ENCODE peak calls at places on chromosomes 2 and 18, in six cellular contexts. One of them, this sample, is unnamed.

GRCh38 chr18:34120294-34120693 is 104.4 kb downstream of the NOL4 start:
- DNase-seq in astrocyte of the spinal cord: no peak
- DNase-seq in cardiac fibroblast: peak; percentile 15
- DNase-seq in OCI-LY7: no peak
- DNase-seq in adrenal gland: no peak
- DNase-seq in cardiac muscle cell: no peak
- DNase-seq in this sample: no peak

GRCh38 chr2:25955036-25955435 is 27.3 kb downstream of the KIF3C start:
- DNase-seq in OCI-LY7: no peak
- DNase-seq in adrenal gland: peak; percentile 70
- DNase-seq in astrocyte of the spinal cord: no peak
- DNase-seq in cardiac fibroblast: no peak
- DNase-seq in cardiac muscle cell: no peak
- DNase-seq in this sample: no peak

GRCh38 chr2:64485961-64486360 is 32.0 kb downstream of the LGALSL start:
- DNase-seq in cardiac fibroblast: peak; percentile 31
- DNase-seq in cardiac muscle cell: peak; percentile 27
- DNase-seq in astrocyte of the spinal cord: no peak
- DNase-seq in adrenal gland: no peak
- DNase-seq in OCI-LY7: no peak
- DNase-seq in this sample: no peak

GRCh38 chr18:31659574-31660149 is 24.7 kb downstream of the B4GALT6 start:
- DNase-seq in astrocyte of the spinal cord: no peak
- DNase-seq in adrenal gland: no peak
- DNase-seq in OCI-LY7: no peak
- DNase-seq in cardiac muscle cell: no peak
- DNase-seq in cardiac fibroblast: no peak
- DNase-seq in this sample: no peak

GRCh38 chr18:46423226-46423805 is 233.7 kb downstream of the LOXHD1 start:
- DNase-seq in cardiac muscle cell: no peak
- DNase-seq in cardiac fibroblast: no peak
- DNase-seq in OCI-LY7: no peak
- DNase-seq in astrocyte of the spinal cord: no peak
- DNase-seq in adrenal gland: no peak
- DNase-seq in this sample: no peak

GRCh38 chr2:20356042-20356441 is 5.4 kb upstream of the PUM2 start:
- DNase-seq in astrocyte of the spinal cord: peak; percentile 94
- DNase-seq in adrenal gland: no peak
- DNase-seq in OCI-LY7: no peak
- DNase-seq in cardiac muscle cell: peak; percentile 73
- DNase-seq in cardiac fibroblast: peak; percentile 82
- DNase-seq in this sample: peak; percentile 75

GRCh38 chr2:8539743-8540551 is 141.9 kb upstream of the ID2 start:
- DNase-seq in cardiac muscle cell: no peak
- DNase-seq in cardiac fibroblast: no peak
- DNase-seq in adrenal gland: peak; percentile 60
- DNase-seq in OCI-LY7: no peak
- DNase-seq in astrocyte of the spinal cord: no peak
- DNase-seq in this sample: peak; percentile 46

GRCh38 chr2:190970872-190971506 is 43.0 kb downstream of the STAT1 start:
- DNase-seq in astrocyte of the spinal cord: no peak
- DNase-seq in adrenal gland: peak; percentile 39
- DNase-seq in OCI-LY7: no peak
- DNase-seq in cardiac muscle cell: no peak
- DNase-seq in cardiac fibroblast: no peak
- DNase-seq in this sample: peak; percentile 20

GRCh38 chr18:41077076-41077475 is 878.0 kb upstream of the PIK3C3 start:
- DNase-seq in cardiac muscle cell: no peak
- DNase-seq in astrocyte of the spinal cord: no peak
- DNase-seq in OCI-LY7: no peak
- DNase-seq in cardiac fibroblast: no peak
- DNase-seq in adrenal gland: no peak
- DNase-seq in this sample: no peak

GRCh38 chr18:24491882-24492281 is 31.4 kb downstream of the HRH4 start:
- DNase-seq in cardiac fibroblast: no peak
- DNase-seq in adrenal gland: no peak
- DNase-seq in cardiac muscle cell: no peak
- DNase-seq in astrocyte of the spinal cord: no peak
- DNase-seq in OCI-LY7: peak; percentile 84
- DNase-seq in this sample: no peak

GRCh38 chr2:37588316-37588777 is 83.1 kb downstream of the CDC42EP3 start:
- DNase-seq in cardiac fibroblast: no peak
- DNase-seq in astrocyte of the spinal cord: no peak
- DNase-seq in adrenal gland: no peak
- DNase-seq in cardiac muscle cell: no peak
- DNase-seq in OCI-LY7: no peak
- DNase-seq in this sample: no peak

GRCh38 chr2:17740203-17740602 is 13.4 kb downstream of the SMC6 start:
- DNase-seq in astrocyte of the spinal cord: no peak
- DNase-seq in OCI-LY7: no peak
- DNase-seq in cardiac muscle cell: no peak
- DNase-seq in adrenal gland: no peak
- DNase-seq in cardiac fibroblast: no peak
- DNase-seq in this sample: no peak

GRCh38 chr18:63137999-63138448 is 181.5 kb downstream of the BCL2 start:
- DNase-seq in adrenal gland: no peak
- DNase-seq in cardiac muscle cell: no peak
- DNase-seq in astrocyte of the spinal cord: no peak
- DNase-seq in OCI-LY7: peak; percentile 74
- DNase-seq in cardiac fibroblast: no peak
- DNase-seq in this sample: no peak

GRCh38 chr18:13269599-13270011 is 51.0 kb downstream of the LDLRAD4 start:
- DNase-seq in astrocyte of the spinal cord: no peak
- DNase-seq in OCI-LY7: no peak
- DNase-seq in cardiac muscle cell: peak; percentile 9
- DNase-seq in adrenal gland: no peak
- DNase-seq in cardiac fibroblast: no peak
- DNase-seq in this sample: no peak

GRCh38 chr2:17476060-17476459 is 42.2 kb downstream of the RAD51AP2 start:
- DNase-seq in astrocyte of the spinal cord: no peak
- DNase-seq in OCI-LY7: no peak
- DNase-seq in cardiac fibroblast: peak; percentile 7
- DNase-seq in adrenal gland: no peak
- DNase-seq in cardiac muscle cell: no peak
- DNase-seq in this sample: no peak

GRCh38 chr18:68532328-68532885 is 182.5 kb downstream of the TMX3 start:
- DNase-seq in cardiac fibroblast: no peak
- DNase-seq in astrocyte of the spinal cord: no peak
- DNase-seq in adrenal gland: no peak
- DNase-seq in OCI-LY7: no peak
- DNase-seq in cardiac muscle cell: no peak
- DNase-seq in this sample: no peak

GRCh38 chr2:235582081-235582686 is 88.3 kb downstream of the AGAP1 start:
- DNase-seq in OCI-LY7: no peak
- DNase-seq in cardiac muscle cell: no peak
- DNase-seq in astrocyte of the spinal cord: no peak
- DNase-seq in adrenal gland: no peak
- DNase-seq in cardiac fibroblast: no peak
- DNase-seq in this sample: no peak

GRCh38 chr2:235583144-235583543 is 89.3 kb downstream of the AGAP1 start:
- DNase-seq in OCI-LY7: no peak
- DNase-seq in adrenal gland: peak; percentile 30
- DNase-seq in cardiac muscle cell: no peak
- DNase-seq in cardiac fibroblast: no peak
- DNase-seq in astrocyte of the spinal cord: no peak
- DNase-seq in this sample: no peak

GRCh38 chr2:235579128-235579527 is 85.3 kb downstream of the AGAP1 start:
- DNase-seq in cardiac fibroblast: no peak
- DNase-seq in cardiac muscle cell: no peak
- DNase-seq in astrocyte of the spinal cord: no peak
- DNase-seq in OCI-LY7: no peak
- DNase-seq in adrenal gland: no peak
- DNase-seq in this sample: peak; percentile 14

GRCh38 chr2:235577404-235578330 is 83.8 kb downstream of the AGAP1 start:
- DNase-seq in astrocyte of the spinal cord: peak; percentile 29
- DNase-seq in OCI-LY7: no peak
- DNase-seq in cardiac muscle cell: peak; percentile 83
- DNase-seq in cardiac fibroblast: peak; percentile 62
- DNase-seq in adrenal gland: no peak
- DNase-seq in this sample: no peak

DNA sequence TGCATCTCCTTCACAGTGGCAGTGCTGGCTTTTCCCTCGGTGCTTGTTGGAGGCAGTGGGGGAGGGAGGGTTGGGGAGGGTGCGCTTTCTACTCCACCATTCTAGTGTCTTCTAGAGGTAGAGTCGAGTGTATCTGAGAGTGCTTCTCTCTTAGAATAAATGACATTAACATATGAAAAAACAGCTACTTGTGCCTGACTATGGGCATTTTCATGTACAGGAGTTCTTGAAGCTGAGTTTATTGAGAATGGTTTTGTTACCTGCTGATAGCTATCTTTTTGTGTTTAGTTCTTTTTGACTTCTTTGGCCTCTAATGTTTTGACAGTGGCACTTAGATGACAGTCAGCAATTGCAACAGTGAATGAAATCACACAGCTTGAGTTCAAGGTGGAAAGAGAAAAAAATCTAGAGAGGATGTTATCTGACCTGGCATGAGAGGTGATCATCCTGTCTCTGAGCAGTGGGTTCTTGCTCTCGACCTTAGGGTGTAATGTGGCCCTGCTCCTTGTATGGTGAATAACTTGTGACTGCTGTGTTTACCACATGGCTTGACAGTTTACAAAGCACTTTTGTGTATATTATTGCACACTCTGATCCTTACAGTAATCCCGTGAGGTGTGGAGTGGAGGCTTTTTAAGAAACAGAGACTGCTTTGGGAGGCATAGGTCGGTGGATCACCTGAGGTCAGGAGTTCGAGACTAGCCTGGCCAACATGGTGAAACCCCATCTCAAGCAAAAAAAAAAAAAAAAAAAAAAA is 86.7 kb downstream of the AGAP1 start:
- DNase-seq in adrenal gland: no peak
- DNase-seq in cardiac fibroblast: no peak
- DNase-seq in OCI-LY7: no peak
- DNase-seq in astrocyte of the spinal cord: no peak
- DNase-seq in cardiac muscle cell: no peak
- DNase-seq in this sample: no peak
- H3K4me3 ChIP-seq in adrenal gland: no peak overlapping the region
- H3K4me3 ChIP-seq in cardiac fibroblast: no peak overlapping the region
- H3K4me3 ChIP-seq in OCI-LY7: no peak overlapping the region
- H3K4me3 ChIP-seq in astrocyte of the spinal cord: no peak overlapping the region
- H3K4me3 ChIP-seq in cardiac muscle cell: no peak overlapping the region
- H3K4me3 ChIP-seq in this sample: no peak overlapping the region

GRCh38 chr2:199955339-199956061 is at the start of the genes MAIP1 and TYW5:
- DNase-seq in cardiac fibroblast: peak; percentile 90
- DNase-seq in OCI-LY7: peak; percentile 84
- DNase-seq in cardiac muscle cell: peak; percentile 88
- DNase-seq in astrocyte of the spinal cord: peak; percentile 88
- DNase-seq in adrenal gland: peak; percentile 79
- DNase-seq in this sample: peak; percentile 90
- TF ChIP-seq CTCF in cardiac fibroblast: peak; percentile 20
- TF ChIP-seq CTCF in OCI-LY7: peak; percentile 36
- TF ChIP-seq CTCF in cardiac muscle cell: peak; percentile 25
- TF ChIP-seq CTCF in astrocyte of the spinal cord: peak; percentile 9
- TF ChIP-seq CTCF in adrenal gland: no peak
- TF ChIP-seq CTCF in this sample: no peak

GRCh38 chr2:70888925-70889715 is 46.6 kb upstream of the ATP6V1B1 start:
- DNase-seq in cardiac muscle cell: peak; percentile 14
- DNase-seq in cardiac fibroblast: no peak
- DNase-seq in astrocyte of the spinal cord: no peak
- DNase-seq in OCI-LY7: no peak
- DNase-seq in adrenal gland: no peak
- DNase-seq in this sample: no peak
- H3K4me3 ChIP-seq in cardiac muscle cell: no peak overlapping the region
- H3K4me3 ChIP-seq in cardiac fibroblast: no peak overlapping the region
- H3K4me3 ChIP-seq in astrocyte of the spinal cord: no peak overlapping the region
- H3K4me3 ChIP-seq in OCI-LY7: no peak overlapping the region
- H3K4me3 ChIP-seq in adrenal gland: no peak overlapping the region
- H3K4me3 ChIP-seq in this sample: no peak overlapping the region

GRCh38 chr2:196935421-196935820 is 8.9 kb upstream of the PGAP1 start:
- DNase-seq in cardiac muscle cell: no peak
- DNase-seq in OCI-LY7: no peak
- DNase-seq in cardiac fibroblast: no peak
- DNase-seq in adrenal gland: no peak
- DNase-seq in astrocyte of the spinal cord: no peak
- DNase-seq in this sample: no peak

GRCh38 chr2:196931555-196931954 is 5.0 kb upstream of the PGAP1 start:
- DNase-seq in cardiac fibroblast: no peak
- DNase-seq in cardiac muscle cell: no peak
- DNase-seq in adrenal gland: no peak
- DNase-seq in OCI-LY7: no peak
- DNase-seq in astrocyte of the spinal cord: no peak
- DNase-seq in this sample: no peak

GRCh38 chr2:196939381-196939780 is 12.9 kb upstream of the PGAP1 start:
- DNase-seq in astrocyte of the spinal cord: peak; percentile 74
- DNase-seq in adrenal gland: no peak
- DNase-seq in cardiac muscle cell: peak; percentile 37
- DNase-seq in OCI-LY7: no peak
- DNase-seq in cardiac fibroblast: peak; percentile 56
- DNase-seq in this sample: no peak

GRCh38 chr2:196934672-196935071 is 8.2 kb upstream of the PGAP1 start:
- DNase-seq in adrenal gland: no peak
- DNase-seq in cardiac fibroblast: no peak
- DNase-seq in OCI-LY7: no peak
- DNase-seq in cardiac muscle cell: no peak
- DNase-seq in astrocyte of the spinal cord: no peak
- DNase-seq in this sample: no peak
- TF ChIP-seq CTCF in adrenal gland: no peak
- TF ChIP-seq CTCF in cardiac fibroblast: no peak
- TF ChIP-seq CTCF in OCI-LY7: no peak
- TF ChIP-seq CTCF in cardiac muscle cell: no peak
- TF ChIP-seq CTCF in astrocyte of the spinal cord: no peak
- TF ChIP-seq CTCF in this sample: no peak